ENCODE peak calls at places on chromosomes 4 and X, in nine cellular contexts. Y is A549, Z is renal cortical epithelial cell, B is RPMI8226, L is NCI-H2029, M is hypothalamus, N is BJ, I is thoracic aorta, P is WTC11. T is an unnamed sample.

GRCh38 chr4:127555106-127555505 is 77.7 kb upstream of the INTU start:
- DNase-seq in Y (no peak), Z (peak; percentile 89), B (no peak), L (no peak), M (no peak), N (no peak), I (no peak), P (no peak), T (no peak)

GRCh38 chr4:24477919-24478318 is 106.4 kb downstream of the DHX15 start:
- DNase-seq in Y (no peak), Z (peak; percentile 85), B (no peak), L (no peak), M (no peak), N (no peak), I (no peak), P (no peak), T (no peak)

GRCh38 chrX:103415068-103415467 is 38.7 kb downstream of the BEX3 start:
- DNase-seq in Y (no peak), Z (no peak), B (no peak), L (no peak), M (no peak), N (no peak), I (no peak), P (no peak), T (no peak)

GRCh38 chr4:86878640-86879039 is 13.6 kb downstream of the C4orf36 start:
- DNase-seq in Y (no peak), Z (no peak), B (no peak), L (no peak), M (no peak), N (no peak), I (no peak), P (no peak), T (no peak)

GRCh38 chr4:39933689-39934590 is 43.8 kb downstream of the PDS5A start:
- DNase-seq in Y (no peak), Z (no peak), B (no peak), L (no peak), M (no peak), N (no peak), I (no peak), P (no peak), T (no peak)

GRCh38 chr4:57442834-57443291 is 332.7 kb upstream of the IGFBP7 start:
- DNase-seq in Y (peak; percentile 18), Z (peak; percentile 46), B (peak; percentile 15), L (peak; percentile 47), M (peak; percentile 8), N (no peak), I (no peak), P (peak; percentile 76), T (peak; percentile 67)

GRCh38 chr4:38664704-38665401 is 854 bp downstream of the KLF3 start:
- DNase-seq in Y (no peak), Z (peak; percentile 42), B (peak; percentile 62), L (peak; percentile 69), M (peak; percentile 52), N (no peak), I (no peak), P (peak; percentile 56), T (peak; percentile 72)

GRCh38 chr4:102554988-102555387 is 53.8 kb downstream of the NFKB1 start:
- DNase-seq in Y (no peak), Z (no peak), B (no peak), L (no peak), M (no peak), N (no peak), I (no peak), P (no peak), T (no peak)

GRCh38 chrX:119503484-119503861 is 35.2 kb downstream of the SLC25A5 start:
- DNase-seq in Y (peak; percentile 91), Z (peak; percentile 74), B (no peak), L (peak; percentile 43), M (no peak), N (peak; percentile 35), I (peak; percentile 25), P (no peak), T (no peak)

GRCh38 chrX:155767101-155767878 is 113.9 kb upstream of the VAMP7 start:
- DNase-seq in Y (peak; percentile 18), Z (peak; percentile 70), B (peak; percentile 28), L (peak; percentile 55), M (no peak), N (peak; percentile 41), I (peak; percentile 12), P (peak; percentile 42), T (peak; percentile 46)

GRCh38 chr4:137685357-137685756 is 153.1 kb upstream of the PCDH18 start:
- DNase-seq in Y (no peak), Z (no peak), B (no peak), L (no peak), M (no peak), N (no peak), I (no peak), P (no peak), T (no peak)

GRCh38 chrX:14291626-14292025 is 237.7 kb upstream of the GLRA2 start:
- DNase-seq in Y (no peak), Z (peak; percentile 4), B (no peak), L (no peak), M (no peak), N (no peak), I (no peak), P (no peak), T (no peak)

GRCh38 chr4:169270156-169270809 is 473 bp downstream of the SH3RF1 start:
- DNase-seq in Y (peak; percentile 28), Z (no peak), B (peak; percentile 48), L (no peak), M (peak; percentile 62), N (no peak), I (no peak), P (peak; percentile 59), T (peak; percentile 52)

GRCh38 chr4:143336828-143337599 is at the start of gene GAB1:
- DNase-seq in Y (peak; percentile 13), Z (peak; percentile 56), B (peak; percentile 86), L (peak; percentile 17), M (peak; percentile 52), N (no peak), I (peak; percentile 46), P (peak; percentile 76), T (peak; percentile 77)

GRCh38 chrX:40465735-40466551 is 114.8 kb upstream of the ATP6AP2 start:
- DNase-seq in Y (no peak), Z (no peak), B (no peak), L (no peak), M (no peak), N (no peak), I (no peak), P (no peak), T (peak; percentile 10)

GRCh38 chrX:101999644-102000539 is 68.1 kb upstream of the ZMAT1 start:
- DNase-seq in Y (no peak), Z (no peak), B (no peak), L (no peak), M (no peak), N (no peak), I (no peak), P (peak; percentile 45), T (no peak)

GRCh38 chr4:107318078-107318477 is 282.0 kb upstream of the DKK2 start:
- DNase-seq in Y (no peak), Z (peak; percentile 49), B (no peak), L (no peak), M (no peak), N (no peak), I (no peak), P (no peak), T (no peak)

GRCh38 chr4:184306949-184307348 is 89.3 kb upstream of the ENPP6 start:
- DNase-seq in Y (no peak), Z (peak; percentile 63), B (no peak), L (no peak), M (no peak), N (no peak), I (no peak), P (no peak), T (no peak)

GRCh38 chrX:53729756-53730155 is 43.2 kb upstream of the HUWE1 start:
- DNase-seq in Y (no peak), Z (no peak), B (no peak), L (no peak), M (no peak), N (no peak), I (no peak), P (no peak), T (no peak)

GRCh38 chr4:87220094-87220831 is at the start of gene KLHL8:
- DNase-seq in Y (peak; percentile 82), Z (peak; percentile 45), B (peak; percentile 85), L (peak; percentile 62), M (peak; percentile 71), N (no peak), I (peak; percentile 38), P (peak; percentile 83), T (peak; percentile 86)

GRCh38 chrX:38864165-38864564 is 62.9 kb downstream of the MID1IP1 start:
- DNase-seq in Y (no peak), Z (no peak), B (no peak), L (no peak), M (no peak), N (no peak), I (no peak), P (no peak), T (no peak)

GRCh38 chr4:125125256-125125655 is 189.5 kb upstream of the FAT4 start:
- DNase-seq in Y (no peak), Z (no peak), B (no peak), L (no peak), M (no peak), N (no peak), I (no peak), P (no peak), T (no peak)

GRCh38 chr4:181601118-181601517 is 642.1 kb upstream of the TENM3 start:
- DNase-seq in Y (no peak), Z (no peak), B (no peak), L (no peak), M (no peak), N (no peak), I (no peak), P (no peak), T (no peak)

GRCh38 chr4:55398461-55398860 is 2.7 kb downstream of the TMEM165 start:
- DNase-seq in Y (no peak), Z (peak; percentile 54), B (no peak), L (no peak), M (no peak), N (peak; percentile 52), I (no peak), P (no peak), T (no peak)

GRCh38 chrX:37350034-37350365 is 836 bp downstream of the PRRG1 start:
- DNase-seq in Y (peak; percentile 4), Z (peak; percentile 19), B (no peak), L (no peak), M (no peak), N (no peak), I (no peak), P (no peak), T (no peak)

GRCh38 chr4:138773321-138773720 is 242.3 kb upstream of the NOCT start:
- DNase-seq in Y (no peak), Z (no peak), B (no peak), L (no peak), M (no peak), N (no peak), I (no peak), P (no peak), T (no peak)

GRCh38 chr4:104726002-104726401 is 231.3 kb upstream of the CXXC4 start:
- DNase-seq in Y (no peak), Z (no peak), B (no peak), L (no peak), M (no peak), N (no peak), I (no peak), P (no peak), T (no peak)

GRCh38 chrX:97074400-97074799 is 190.7 kb downstream of the RPA4 start:
- DNase-seq in Y (no peak), Z (no peak), B (no peak), L (no peak), M (no peak), N (peak; percentile 22), I (no peak), P (no peak), T (no peak)

GRCh38 chr4:124483043-124483906 is 229.3 kb downstream of the ANKRD50 start:
- DNase-seq in Y (no peak), Z (no peak), B (no peak), L (no peak), M (no peak), N (no peak), I (no peak), P (no peak), T (no peak)

GRCh38 chr4:122603156-122603574 is 17.7 kb downstream of the IL21 start:
- DNase-seq in Y (no peak), Z (no peak), B (no peak), L (no peak), M (no peak), N (no peak), I (no peak), P (no peak), T (no peak)

GRCh38 chr4:138609943-138610350 is 367.8 kb upstream of the SLC7A11 start:
- DNase-seq in Y (no peak), Z (peak; percentile 96), B (no peak), L (no peak), M (no peak), N (peak; percentile 42), I (peak; percentile 5), P (no peak), T (no peak)

T was measured in nephron progenitor cell.